ENCODE peak calls at places on chromosome 6, in seven cellular contexts. R is body of pancreas; H is naive thymus-derived CD4-positive, alpha-beta T cell; N is CD8-positive, alpha-beta memory T cell; K is Peyer's patch; G is ovary; X is lower lobe of right lung. S is an unnamed sample. For H3K4me1, the result is how much of the 10 kb centered on the place peaks cover.

GRCh38 chr6:106512958-106513480 is 116.3 kb downstream of the RTN4IP1 start:
- DNase-seq in G (no peak), H (peak), R (no peak), K (no peak), N (no peak), X (no peak), S (no peak)

GRCh38 chr6:2232445-2232844 is 13.0 kb downstream of the GMDS start:
- DNase-seq in N (no peak), H (no peak), X (no peak), K (no peak), R (no peak), G (no peak), S (no peak)

GRCh38 chr6:154548130-154548830 is 37.8 kb upstream of the CNKSR3 start:
- DNase-seq in H (no peak), K (no peak), N (no peak), X (peak), G (peak), R (peak), S (peak)

GRCh38 chr6:52515219-52515960 is 61.5 kb downstream of the TRAM2 start:
- DNase-seq in R (no peak), N (no peak), X (no peak), G (no peak), H (no peak), K (no peak), S (no peak)

GRCh38 chr6:111925296-111925695 is 52.0 kb upstream of the FYN start:
- DNase-seq in R (no peak), N (no peak), G (no peak), H (no peak), X (no peak), K (no peak), S (no peak)

GRCh38 chr6:159505140-159505922 is 187.7 kb downstream of the SOD2 start:
- DNase-seq in R (no peak), K (no peak), H (no peak), G (no peak), X (no peak), N (no peak), S (peak)

GRCh38 chr6:107806675-107807074 is 17.4 kb downstream of the SCML4 start:
- DNase-seq in X (no peak), G (no peak), N (no peak), R (peak), K (no peak), H (no peak), S (no peak)

GRCh38 chr6:40344566-40345185 is 242.5 kb downstream of the LRFN2 start:
- DNase-seq in N (no peak), K (no peak), G (no peak), X (no peak), H (no peak), R (no peak), S (no peak)

GRCh38 chr6:84428300-84428907 is 201.0 kb upstream of the CEP162 start:
- DNase-seq in K (no peak), H (no peak), X (peak), R (peak), N (no peak), G (no peak), S (peak)

GRCh38 chr6:141483561-141484061 is 649.1 kb upstream of the GJE1 start:
- DNase-seq in H (peak), R (peak), K (no peak), N (peak), X (no peak), G (no peak), S (peak)

GRCh38 chr6:36797055-36797454 is 42.2 kb downstream of the CPNE5 start:
- DNase-seq in K (no peak), R (no peak), G (no peak), N (no peak), X (no peak), H (no peak), S (no peak)

GRCh38 chr6:55433446-55434130 is 106.3 kb downstream of the GFRAL start:
- DNase-seq in K (no peak), H (no peak), R (no peak), G (no peak), X (no peak), N (no peak), S (no peak)

GRCh38 chr6:155317186-155317585 is 2.9 kb upstream of the TFB1M start:
- DNase-seq in H (no peak), G (no peak), R (no peak), N (no peak), X (no peak), K (no peak), S (no peak)

GRCh38 chr6:168128006-168128630 is 49.1 kb upstream of the FRMD1 start:
- DNase-seq in H (no peak), X (no peak), R (no peak), K (no peak), N (no peak), G (no peak), S (no peak)

GRCh38 chr6:137389150-137389664 is 105.0 kb downstream of the OLIG3 start:
- DNase-seq in K (no peak), R (peak), X (no peak), N (peak), G (no peak), H (peak), S (no peak)

GRCh38 chr6:83258517-83258916 is 65.4 kb downstream of the RWDD2A start:
- DNase-seq in N (no peak), H (no peak), R (no peak), X (no peak), K (no peak), G (no peak), S (no peak)

GRCh38 chr6:155352812-155353211 is 38.5 kb upstream of the TFB1M start:
- DNase-seq in K (no peak), R (no peak), X (no peak), H (no peak), N (no peak), G (no peak), S (no peak)

GRCh38 chr6:55778704-55779103 is 96.7 kb downstream of the BMP5 start:
- DNase-seq in K (no peak), H (no peak), G (no peak), R (no peak), X (no peak), N (no peak), S (no peak)

GRCh38 chr6:33824461-33825154 is 20.8 kb upstream of the MLN start:
- DNase-seq in H (no peak), R (no peak), X (peak), K (peak), N (no peak), G (peak), S (peak)

GRCh38 chr6:163324326-163324927 is 90.1 kb upstream of the QKI start:
- DNase-seq in G (no peak), X (no peak), R (no peak), K (no peak), H (no peak), N (no peak), S (no peak)

GRCh38 chr6:13998356-13998755 is 73.6 kb downstream of the RNF182 start:
- DNase-seq in H (no peak), K (no peak), N (no peak), R (no peak), X (no peak), G (no peak), S (no peak)
- H3K4me1 ChIP-seq in H (under half), K (under half), N (under half), R (under half), X (under half), G (under half), S (under half)

GRCh38 chr6:161037873-161038228 is 46.3 kb downstream of the MAP3K4 start:
- DNase-seq in G (no peak), R (no peak), X (no peak), N (no peak), H (no peak), K (no peak), S (no peak)

GRCh38 chr6:161035981-161036263 is 44.4 kb downstream of the MAP3K4 start:
- DNase-seq in K (no peak), H (no peak), G (no peak), R (no peak), N (no peak), X (no peak), S (no peak)

GRCh38 chr6:161041274-161041673 is 49.7 kb downstream of the MAP3K4 start:
- DNase-seq in G (no peak), H (no peak), K (no peak), N (no peak), R (no peak), X (no peak), S (no peak)

GRCh38 chr6:161035182-161035980 is 43.8 kb downstream of the MAP3K4 start:
- DNase-seq in H (no peak), X (no peak), N (no peak), K (no peak), R (no peak), G (no peak), S (no peak)

DNA sequence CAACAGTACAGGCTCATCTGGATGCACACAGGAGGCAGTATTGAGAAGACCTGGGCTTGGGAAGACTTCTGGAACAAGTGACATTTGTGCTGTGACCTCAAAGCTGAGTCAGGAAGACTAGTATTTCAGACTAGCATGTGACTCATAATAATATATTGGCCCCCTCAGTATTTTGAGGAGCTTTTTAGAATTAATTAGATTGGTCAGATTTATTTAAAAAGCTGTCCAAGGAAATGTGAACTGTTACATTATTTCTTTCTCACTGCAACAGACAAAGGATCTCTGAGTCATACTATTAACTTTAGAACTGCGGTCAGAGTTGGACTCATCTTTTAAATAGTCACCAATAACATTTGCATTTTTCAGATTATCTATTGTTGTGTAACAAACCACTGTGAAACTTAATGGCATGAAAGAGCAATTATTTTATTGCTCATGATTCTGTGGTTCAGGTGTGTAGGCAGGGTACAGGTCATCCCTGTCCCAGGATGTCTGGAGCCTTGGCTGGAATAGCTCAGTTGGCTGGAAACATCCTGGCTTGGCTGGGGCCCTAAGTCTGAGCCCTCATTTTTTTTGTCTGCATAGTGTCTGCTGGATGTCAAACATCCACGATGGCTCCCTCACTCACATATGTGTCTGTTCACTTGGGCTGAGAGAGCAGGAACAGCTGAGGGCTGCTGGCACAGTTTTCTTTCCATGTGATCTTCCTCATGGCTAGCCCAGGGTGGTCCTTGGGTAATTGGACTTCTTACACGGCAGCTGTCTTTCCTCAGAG is 46.8 kb downstream of the MAP3K4 start:
- DNase-seq in K (no peak), R (peak), X (no peak), H (no peak), G (peak), N (no peak), S (peak)
- H3K4me3 ChIP-seq in K (no peak), R (no peak), X (no peak), H (no peak), G (no peak), N (no peak), S (no peak)

GRCh38 chr6:135022050-135022697 is 32.4 kb downstream of the HBS1L start:
- DNase-seq in R (no peak), N (no peak), G (no peak), K (no peak), H (peak), X (no peak), S (no peak)

GRCh38 chr6:135021310-135022049 is 33.1 kb downstream of the HBS1L start:
- DNase-seq in G (no peak), R (no peak), X (no peak), H (no peak), K (no peak), N (no peak), S (no peak)

GRCh38 chr6:135030056-135030473 is 24.6 kb downstream of the HBS1L start:
- DNase-seq in G (no peak), K (no peak), X (no peak), H (peak), N (no peak), R (no peak), S (no peak)

GRCh38 chr6:135025775-135026174 is 28.8 kb downstream of the HBS1L start:
- DNase-seq in N (no peak), K (no peak), R (no peak), X (no peak), G (no peak), H (no peak), S (no peak)

GRCh38 chr6:135025175-135025574 is 29.4 kb downstream of the HBS1L start:
- DNase-seq in N (no peak), R (no peak), G (no peak), X (no peak), K (no peak), H (no peak), S (no peak)
- H3K27ac ChIP-seq in N (no peak), R (no peak), G (no peak), X (no peak), K (no peak), H (peak), S (no peak)

GRCh38 chr6:44222486-44222986 is 859 bp upstream of the SLC29A1 start:
- DNase-seq in H (no peak), K (no peak), G (no peak), X (no peak), N (no peak), R (no peak), S (peak)
- H3K4me1 ChIP-seq in H (under half), K (under half), G (under half), X (half or more), N (under half), R (half or more), S (under half)

DNA sequence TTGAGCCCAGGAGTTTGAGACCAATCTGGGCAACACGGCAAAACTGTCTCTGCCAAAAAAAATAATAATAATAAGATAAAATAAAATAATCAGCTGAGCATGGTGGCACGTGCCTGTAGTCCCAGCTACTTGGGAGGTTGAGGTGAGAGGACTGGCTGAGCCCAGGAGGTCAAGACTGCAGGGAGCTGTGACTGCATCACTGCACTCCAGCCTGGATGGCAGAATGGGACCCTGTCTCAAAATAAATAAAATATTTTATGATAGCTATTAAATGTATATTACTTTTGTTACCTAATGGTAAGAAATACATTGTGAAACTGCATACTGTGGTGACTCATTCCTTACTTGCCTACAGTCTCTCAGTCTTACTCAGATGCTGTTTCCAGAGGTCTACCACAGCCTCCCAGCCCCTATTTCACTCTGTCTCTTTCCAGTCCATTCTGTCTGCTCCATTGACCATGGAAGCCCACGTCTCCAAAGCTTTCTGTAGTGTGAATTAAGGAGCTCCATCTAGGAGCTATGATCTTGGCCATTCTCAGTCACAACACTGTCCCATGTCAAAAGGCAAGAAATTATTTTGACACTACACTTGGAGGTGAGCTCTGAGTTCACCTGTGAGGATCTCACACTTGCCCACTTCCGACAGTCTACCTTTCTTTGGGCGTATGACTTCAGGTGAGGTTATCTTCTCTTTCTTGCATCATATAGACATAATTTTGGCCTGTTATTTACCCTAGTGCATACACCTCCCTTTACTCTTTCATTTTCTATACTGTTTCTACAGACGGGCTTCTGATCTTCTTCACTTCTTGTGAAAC is 22.4 kb upstream of the SNX9 start:
- DNase-seq in K (no peak), X (no peak), N (no peak), R (no peak), H (no peak), G (no peak), S (no peak)
- H3K4me3 ChIP-seq in K (no peak), X (no peak), N (no peak), R (no peak), H (no peak), G (no peak), S (no peak)

GRCh38 chr6:28814032-28814976 is 109.5 kb downstream of the TRIM27 start:
- DNase-seq in X (no peak), K (no peak), N (no peak), G (no peak), R (no peak), H (no peak), S (no peak)

GRCh38 chr6:28812778-28813569 is 110.8 kb downstream of the TRIM27 start:
- DNase-seq in K (no peak), N (no peak), R (no peak), G (no peak), X (no peak), H (no peak), S (no peak)

GRCh38 chr6:28816909-28817807 is 106.6 kb downstream of the TRIM27 start:
- DNase-seq in R (no peak), X (no peak), H (no peak), G (no peak), N (no peak), K (no peak), S (no peak)

GRCh38 chr6:28816339-28816908 is 107.4 kb downstream of the TRIM27 start:
- DNase-seq in H (no peak), R (no peak), X (no peak), G (no peak), N (no peak), K (no peak), S (no peak)

DNA sequence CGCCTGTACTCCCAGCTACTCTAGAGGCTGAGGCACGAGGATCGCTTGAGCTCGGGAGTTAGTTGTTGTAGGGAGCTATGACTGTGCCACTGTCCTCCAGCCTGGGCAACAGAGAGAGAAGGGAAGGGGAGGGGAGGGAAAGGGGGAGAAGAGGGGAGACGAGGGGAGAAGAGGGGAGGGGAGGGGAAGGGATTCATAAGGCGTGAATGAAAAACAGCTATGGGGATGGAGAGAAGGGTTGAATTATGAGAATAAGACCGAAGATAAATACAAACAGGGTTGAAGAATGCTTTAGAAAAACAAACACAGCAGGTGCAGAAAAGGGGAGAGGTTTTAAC is 106.0 kb downstream of the TRIM27 start:
- DNase-seq in N (no peak), R (no peak), H (no peak), G (no peak), K (no peak), X (no peak), S (no peak)
- H3K27ac ChIP-seq in N (no peak), R (no peak), H (no peak), G (no peak), K (no peak), X (no peak), S (no peak)

DNA sequence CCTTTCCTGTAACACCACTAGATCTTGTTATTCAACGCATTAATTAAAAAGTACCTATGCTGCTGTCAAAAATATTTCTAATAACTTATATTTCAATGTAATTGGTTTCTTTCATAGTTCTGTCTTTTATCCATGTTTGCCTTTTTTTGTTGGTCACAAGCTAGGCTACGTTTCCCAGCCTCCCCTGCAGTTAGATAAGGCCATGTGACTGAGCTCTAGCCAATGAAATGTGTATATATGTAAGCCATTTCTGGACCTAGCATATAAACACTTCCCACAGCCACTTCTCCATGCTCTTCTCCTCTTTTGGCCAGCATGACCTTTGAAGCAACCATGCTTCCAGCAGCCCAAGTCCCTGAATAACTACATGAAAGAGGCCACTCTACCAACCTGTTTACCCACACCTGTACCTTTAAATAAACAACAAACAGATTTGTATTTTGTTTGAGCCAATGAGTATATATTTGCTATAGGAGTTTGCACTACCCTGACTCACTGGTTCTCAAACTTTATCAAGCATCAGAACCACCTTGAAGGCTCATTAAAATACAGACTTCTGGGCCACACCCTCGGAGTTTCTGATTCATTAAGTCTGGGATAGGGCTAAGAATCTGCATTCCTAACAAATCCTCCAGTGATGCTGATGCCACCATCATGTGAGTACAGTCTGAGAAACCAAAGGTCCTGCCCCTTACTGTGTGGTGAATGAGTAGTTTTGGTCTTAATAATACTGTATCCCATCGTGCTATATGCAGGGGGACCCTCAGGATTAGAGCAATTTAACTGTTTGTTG is 45.6 kb upstream of the BEND6 start:
- DNase-seq in G (no peak), H (no peak), K (no peak), N (no peak), X (no peak), R (no peak), S (no peak)
- H3K4me1 ChIP-seq in G (under half), H (under half), K (under half), N (under half), X (under half), R (under half), S (under half)

S was measured in right cardiac atrium.